ENCODE peak calls at places on chromosomes 1 and 21, in seven cellular contexts. T is HCT116, Q is K562, P is GM12878, V is SK-N-SH, B is HepG2, M is H1. I is an unnamed sample.

GRCh38 chr21:45443595-45444181 is 38.7 kb downstream of the COL18A1 start:
- DNase-seq in T (no peak), Q (no peak), P (no peak), V (no peak), B (no peak), M (no peak), I (no peak)

GRCh38 chr21:20882462-20883415 is 115.5 kb upstream of the NCAM2 start:
- DNase-seq in T (peak; percentile 8), Q (peak; percentile 23), P (no peak), V (peak; percentile 16), B (no peak), M (peak; percentile 65), I (peak; percentile 65)

GRCh38 chr1:11847667-11848445 is at the start of gene NPPA:
- DNase-seq in T (no peak), Q (no peak), P (no peak), V (peak; percentile 91), B (no peak), M (no peak), I (no peak)

GRCh38 chr1:242242983-242243382 is 244.1 kb upstream of the MAP1LC3C start:
- DNase-seq in T (no peak), Q (no peak), P (no peak), V (no peak), B (no peak), M (no peak), I (no peak)

GRCh38 chr1:180158149-180159147 is 3.8 kb downstream of the QSOX1 start:
- DNase-seq in T (no peak), Q (no peak), P (no peak), V (no peak), B (no peak), M (peak; percentile 30), I (no peak)

GRCh38 chr1:214525535-214526019 is 25.8 kb downstream of the PTPN14 start:
- DNase-seq in T (no peak), Q (no peak), P (no peak), V (no peak), B (no peak), M (no peak), I (no peak)

GRCh38 chr1:119794856-119795255 is 16.4 kb downstream of the REG4 start:
- DNase-seq in T (no peak), Q (no peak), P (no peak), V (no peak), B (no peak), M (peak; percentile 10), I (no peak)

GRCh38 chr1:151024540-151025146 is 11.7 kb upstream of the BNIPL start:
- DNase-seq in T (peak; percentile 46), Q (peak; percentile 64), P (no peak), V (peak; percentile 80), B (peak; percentile 58), M (peak; percentile 94), I (peak; percentile 85)

GRCh38 chr1:211007830-211008229 is 126.1 kb downstream of the KCNH1 start:
- DNase-seq in T (no peak), Q (no peak), P (no peak), V (no peak), B (no peak), M (no peak), I (no peak)

GRCh38 chr1:201676061-201676644 is 137.2 kb downstream of the NAV1 start:
- DNase-seq in T (no peak), Q (no peak), P (no peak), V (no peak), B (no peak), M (no peak), I (no peak)

GRCh38 chr1:19479351-19480120 is 5.8 kb downstream of the CAPZB start:
- DNase-seq in T (no peak), Q (no peak), P (no peak), V (no peak), B (no peak), M (no peak), I (no peak)

GRCh38 chr1:17671314-17671705 is 83.8 kb upstream of the ACTL8 start:
- DNase-seq in T (no peak), Q (no peak), P (no peak), V (peak; percentile 85), B (no peak), M (no peak), I (no peak)

GRCh38 chr21:46092811-46093667 is 4.9 kb upstream of the COL6A2 start:
- DNase-seq in T (no peak), Q (no peak), P (no peak), V (no peak), B (no peak), M (no peak), I (no peak)

GRCh38 chr1:117600966-117601365 is 4.9 kb upstream of the TENT5C start:
- DNase-seq in T (no peak), Q (no peak), P (no peak), V (no peak), B (no peak), M (no peak), I (no peak)

GRCh38 chr21:34128124-34128523 is 54.7 kb downstream of the MRPS6 start:
- DNase-seq in T (no peak), Q (no peak), P (no peak), V (no peak), B (no peak), M (no peak), I (no peak)

GRCh38 chr21:26845066-26845749 is at the start of gene ADAMTS1:
- DNase-seq in T (no peak), Q (no peak), P (no peak), V (peak; percentile 96), B (peak; percentile 4), M (peak; percentile 91), I (peak; percentile 84)

GRCh38 chr1:106651028-106651752 is 405.3 kb upstream of the PRMT6 start:
- DNase-seq in T (no peak), Q (no peak), P (no peak), V (no peak), B (no peak), M (no peak), I (no peak)

GRCh38 chr1:156639601-156640101 is 2.3 kb upstream of the BCAN start:
- DNase-seq in T (no peak), Q (no peak), P (no peak), V (peak; percentile 74), B (no peak), M (no peak), I (no peak)

GRCh38 chr1:153749408-153750005 is 21.7 kb downstream of the INTS3 start:
- DNase-seq in T (peak; percentile 45), Q (peak; percentile 84), P (peak; percentile 48), V (peak; percentile 86), B (peak; percentile 70), M (peak; percentile 85), I (peak; percentile 75)

GRCh38 chr1:40344597-40344996 is 27.5 kb upstream of the COL9A2 start:
- DNase-seq in T (no peak), Q (no peak), P (no peak), V (peak; percentile 13), B (peak; percentile 43), M (no peak), I (no peak)

GRCh38 chr1:184545601-184546000 is 158.8 kb downstream of the C1orf21 start:
- DNase-seq in T (no peak), Q (no peak), P (no peak), V (no peak), B (no peak), M (no peak), I (no peak)

GRCh38 chr1:225461533-225462428 is 33.9 kb upstream of the LBR start:
- DNase-seq in T (no peak), Q (no peak), P (no peak), V (peak; percentile 75), B (no peak), M (no peak), I (no peak)

GRCh38 chr1:39450956-39451601 is 40.4 kb upstream of the BMP8A start:
- DNase-seq in T (no peak), Q (no peak), P (no peak), V (no peak), B (peak; percentile 15), M (no peak), I (no peak)

GRCh38 chr1:58412071-58412580 is 134.4 kb downstream of the OMA1 start:
- DNase-seq in T (no peak), Q (no peak), P (no peak), V (no peak), B (no peak), M (no peak), I (no peak)

GRCh38 chr1:99956755-99957154 is 13.0 kb upstream of the SLC35A3 start:
- DNase-seq in T (no peak), Q (no peak), P (no peak), V (no peak), B (peak; percentile 29), M (no peak), I (no peak)

GRCh38 chr1:175510914-175511313 is 232.5 kb downstream of the TNR start:
- DNase-seq in T (no peak), Q (no peak), P (no peak), V (no peak), B (no peak), M (no peak), I (no peak)

DNA sequence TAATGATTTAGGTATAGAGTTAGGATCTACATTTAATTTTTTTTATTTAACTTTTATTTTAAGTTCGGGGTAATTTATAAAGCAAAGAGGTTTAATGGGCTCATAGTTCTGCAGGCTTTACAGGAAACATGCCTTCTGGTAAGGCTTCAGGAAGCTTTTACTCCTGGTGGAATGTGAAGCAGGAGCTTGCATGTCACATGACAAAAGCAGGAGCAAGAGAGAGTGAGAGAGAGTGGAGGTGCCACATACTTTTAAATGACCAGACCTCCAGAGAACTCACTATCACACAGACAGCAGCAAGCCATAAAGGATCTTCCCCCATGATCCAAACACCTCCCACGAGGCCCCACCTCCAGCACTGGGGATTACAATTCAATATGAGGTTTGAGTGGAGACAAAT is 17.6 kb upstream of the GBP2 start:
- DNase-seq in T (no peak), Q (no peak), P (no peak), V (no peak), B (no peak), M (no peak), I (no peak)
- H3K4me3 ChIP-seq in T (no peak overlapping the region), Q (no peak overlapping the region), P (no peak overlapping the region), V (no peak overlapping the region), B (no peak overlapping the region), M (no peak overlapping the region), I (no peak overlapping the region)

GRCh38 chr1:115505157-115505571 is 136.6 kb upstream of the VANGL1 start:
- DNase-seq in T (no peak), Q (no peak), P (no peak), V (no peak), B (no peak), M (no peak), I (no peak)
- TF ChIP-seq YY1 in T (no peak), Q (no peak), P (no peak), V (no peak), B (no peak), M (no peak), I (no peak)

GRCh38 chr1:232578681-232579195 is 51.2 kb downstream of the SIPA1L2 start:
- DNase-seq in T (no peak), Q (no peak), P (no peak), V (no peak), B (no peak), M (no peak), I (no peak)
- H3K9ac ChIP-seq in T (no peak overlapping the region), Q (no peak overlapping the region), P (no peak overlapping the region), V (no peak overlapping the region), B (no peak overlapping the region), M (no peak overlapping the region), I (no peak overlapping the region)

GRCh38 chr1:54436826-54437225 is 30.6 kb upstream of the SSBP3 start:
- DNase-seq in T (no peak), Q (no peak), P (no peak), V (no peak), B (no peak), M (no peak), I (no peak)

GRCh38 chr1:54437783-54438182 is 31.6 kb upstream of the SSBP3 start:
- DNase-seq in T (no peak), Q (no peak), P (no peak), V (no peak), B (no peak), M (no peak), I (no peak)

GRCh38 chr1:54442185-54442584 is 36.0 kb upstream of the SSBP3 start:
- DNase-seq in T (no peak), Q (no peak), P (no peak), V (no peak), B (no peak), M (no peak), I (no peak)

GRCh38 chr1:54439550-54440223 is 33.5 kb upstream of the SSBP3 start:
- DNase-seq in T (no peak), Q (no peak), P (no peak), V (no peak), B (no peak), M (no peak), I (no peak)
- H3K4me3 ChIP-seq in T (no peak overlapping the region), Q (no peak overlapping the region), P (no peak overlapping the region), V (no peak overlapping the region), B (no peak overlapping the region), M (no peak overlapping the region), I (no peak overlapping the region)

I was measured in NT2/D1.